ENCODE peak calls at places on chromosomes 11 and 22, in four cellular contexts. N is astrocyte; A is CD4-positive, alpha-beta T cell; X is IMR-90. I is an unnamed sample.

GRCh38 chr11:120420572-120420971 is 84.4 kb downstream of the ARHGEF12 start:
- DNase-seq in N (no peak), A (no peak), X (no peak), I (no peak)

GRCh38 chr11:16792426-16792825 is 54.0 kb downstream of the C11orf58 start:
- DNase-seq in N (peak; percentile 63), A (no peak), X (no peak), I (no peak)

GRCh38 chr11:16987205-16987568 is 27.0 kb downstream of the PLEKHA7 start:
- DNase-seq in N (no peak), A (no peak), X (no peak), I (no peak)

GRCh38 chr22:25892678-25893077 is 150.7 kb downstream of the MYO18B start:
- DNase-seq in N (no peak), A (no peak), X (no peak), I (no peak)

GRCh38 chr11:118612378-118612777 is 5.0 kb downstream of the PHLDB1 start:
- DNase-seq in N (no peak), A (no peak), X (peak; percentile 23), I (peak; percentile 18)

GRCh38 chr22:42471441-42471840 is 39.2 kb upstream of the NFAM1 start:
- DNase-seq in N (no peak), A (no peak), X (no peak), I (no peak)

GRCh38 chr11:76623171-76623883 is 47.2 kb downstream of the LRRC32 start:
- DNase-seq in N (peak; percentile 75), A (no peak), X (peak; percentile 72), I (no peak)

GRCh38 chr11:92413757-92414513 is 189.3 kb downstream of the FAT3 start:
- DNase-seq in N (no peak), A (no peak), X (no peak), I (no peak)

GRCh38 chr11:117045196-117045595 is 53.0 kb downstream of the SIK3 start:
- DNase-seq in N (no peak), A (no peak), X (peak; percentile 61), I (no peak)

GRCh38 chr11:81634483-81634882 is 1099.2 kb downstream of the FAM181B start:
- DNase-seq in N (no peak), A (no peak), X (no peak), I (no peak)

GRCh38 chr11:77525455-77526091 is 51.7 kb upstream of the PAK1 start:
- DNase-seq in N (no peak), A (no peak), X (peak; percentile 10), I (no peak)

GRCh38 chr11:65036931-65037330 is 4.1 kb upstream of the SAC3D1 start:
- DNase-seq in N (no peak), A (no peak), X (no peak), I (peak; percentile 72)

GRCh38 chr22:27573992-27574391 is 227.6 kb downstream of the MN1 start:
- DNase-seq in N (no peak), A (no peak), X (peak; percentile 10), I (no peak)

GRCh38 chr22:31350410-31350863 is 4.3 kb upstream of the PATZ1 start:
- DNase-seq in N (no peak), A (no peak), X (no peak), I (no peak)

GRCh38 chr22:48045369-48045768 is 1282.9 kb downstream of the TBC1D22A start:
- DNase-seq in N (no peak), A (no peak), X (no peak), I (no peak)

GRCh38 chr11:48087422-48087821 is 107.1 kb downstream of the PTPRJ start:
- DNase-seq in N (no peak), A (no peak), X (no peak), I (no peak)

GRCh38 chr22:24088796-24089195 is 77.7 kb downstream of the CABIN1 start:
- DNase-seq in N (peak; percentile 27), A (no peak), X (peak; percentile 55), I (no peak)

GRCh38 chr11:116882386-116882785 is 45.0 kb upstream of the APOA1 start:
- DNase-seq in N (peak; percentile 83), A (no peak), X (peak; percentile 93), I (no peak)

GRCh38 chr11:3834349-3835099 is 6.2 kb downstream of the RHOG start:
- DNase-seq in N (no peak), A (no peak), X (no peak), I (no peak)

GRCh38 chr11:41377709-41378394 is 81.6 kb downstream of the LRRC4C start:
- DNase-seq in N (no peak), A (no peak), X (no peak), I (no peak)

GRCh38 chr11:15627560-15627959 is 512.8 kb downstream of the INSC start:
- DNase-seq in N (peak; percentile 56), A (no peak), X (peak; percentile 74), I (no peak)

GRCh38 chr11:93822359-93822758 is 28.1 kb downstream of the VSTM5 start:
- DNase-seq in N (no peak), A (no peak), X (no peak), I (no peak)

GRCh38 chr11:102205805-102206204 is 95.6 kb downstream of the YAP1 start:
- DNase-seq in N (no peak), A (no peak), X (no peak), I (no peak)

GRCh38 chr11:110761994-110762393 is 49.8 kb upstream of the ARHGAP20 start:
- DNase-seq in N (no peak), A (no peak), X (no peak), I (no peak)

GRCh38 chr11:74142624-74143023 is 28.2 kb downstream of the C2CD3 start:
- DNase-seq in N (peak; percentile 70), A (no peak), X (peak; percentile 70), I (no peak)

GRCh38 chr11:114447892-114448291 is 8.6 kb downstream of the REXO2 start:
- DNase-seq in N (peak; percentile 61), A (no peak), X (peak; percentile 85), I (no peak)

GRCh38 chr11:9626778-9627394 is 37.0 kb upstream of the SWAP70 start:
- DNase-seq in N (no peak), A (no peak), X (no peak), I (no peak)

GRCh38 chr11:612201-612960 is 3.4 kb downstream of the IRF7 start:
- DNase-seq in N (no peak), A (no peak), X (peak; percentile 22), I (no peak)

GRCh38 chr11:68659158-68659921 is 25.0 kb upstream of the GAL start:
- DNase-seq in N (peak; percentile 94), A (no peak), X (peak; percentile 97), I (peak; percentile 77)

GRCh38 chr22:24230911-24231656 is 13.8 kb downstream of the GGT5 start:
- DNase-seq in N (no peak), A (peak; percentile 56), X (no peak), I (no peak)

GRCh38 chr11:68948496-68948895 is 32.3 kb downstream of the MRGPRD start:
- DNase-seq in N (no peak), A (no peak), X (peak; percentile 50), I (no peak)

GRCh38 chr22:49770454-49771265 is 57.0 kb downstream of the BRD1 start:
- DNase-seq in N (no peak), A (no peak), X (no peak), I (no peak)

GRCh38 chr22:46843691-46844297 is 81.3 kb downstream of the TBC1D22A start:
- DNase-seq in N (peak; percentile 51), A (no peak), X (peak; percentile 45), I (no peak)
- H3K27ac ChIP-seq in N (no peak overlapping the region), A (no peak overlapping the region), X (no peak overlapping the region), I (no peak overlapping the region)

DNA sequence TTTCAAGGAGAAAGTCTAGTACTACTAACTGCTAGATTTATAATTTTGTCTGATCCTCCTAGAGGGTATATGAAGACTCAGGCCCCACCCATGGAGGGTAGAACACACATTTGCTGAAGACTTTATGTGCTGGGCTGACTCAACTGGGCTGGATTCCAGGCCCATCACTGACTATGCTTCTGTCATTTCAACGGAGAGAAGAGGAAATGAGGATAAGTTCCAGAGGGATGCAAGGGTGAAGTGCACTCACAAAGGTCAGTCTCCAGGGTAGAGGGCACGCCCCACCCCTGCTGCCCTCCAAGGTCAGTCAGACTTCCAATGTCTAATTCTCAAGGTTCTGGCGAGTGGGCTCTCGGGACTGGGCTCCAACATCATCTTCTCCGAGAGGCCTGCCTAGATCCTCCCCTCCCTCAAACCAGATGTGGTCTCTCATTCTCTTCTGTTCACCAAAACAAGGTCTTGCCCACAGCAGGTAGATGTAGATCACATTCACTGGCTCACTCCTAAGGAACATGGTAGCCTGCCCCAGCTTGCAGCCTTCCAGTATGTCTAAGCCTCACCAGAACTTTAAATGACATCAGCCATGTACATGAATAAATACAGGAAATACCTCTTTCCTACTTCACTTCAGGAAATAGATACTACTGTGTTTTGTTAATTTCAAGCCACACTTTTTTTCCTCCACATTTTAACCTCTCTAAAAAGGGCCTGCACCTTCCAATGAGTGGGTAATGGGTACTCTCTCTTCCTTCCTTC is 7.3 kb upstream of the C11orf86 start:
- DNase-seq in N (peak; percentile 72), A (no peak), X (peak; percentile 90), I (no peak)
- H3K27ac ChIP-seq in N (peak overlapping the region; percentile 42), A (no peak overlapping the region), X (peak overlapping the region; percentile 95), I (peak overlapping the region; percentile 32)

GRCh38 chr11:111795333-111795985 is 29.3 kb upstream of the PPP2R1B start:
- DNase-seq in N (peak; percentile 60), A (no peak), X (peak; percentile 82), I (no peak)
- H3K27ac ChIP-seq in N (no peak overlapping the region), A (no peak overlapping the region), X (no peak overlapping the region), I (no peak overlapping the region)

GRCh38 chr11:11396290-11397042 is 43.4 kb upstream of the CSNK2A3 start:
- DNase-seq in N (peak; percentile 95), A (no peak), X (peak; percentile 97), I (no peak)
- H3K27ac ChIP-seq in N (peak overlapping the region; percentile 71), A (no peak overlapping the region), X (no peak overlapping the region), I (peak overlapping the region; percentile 78)

DNA sequence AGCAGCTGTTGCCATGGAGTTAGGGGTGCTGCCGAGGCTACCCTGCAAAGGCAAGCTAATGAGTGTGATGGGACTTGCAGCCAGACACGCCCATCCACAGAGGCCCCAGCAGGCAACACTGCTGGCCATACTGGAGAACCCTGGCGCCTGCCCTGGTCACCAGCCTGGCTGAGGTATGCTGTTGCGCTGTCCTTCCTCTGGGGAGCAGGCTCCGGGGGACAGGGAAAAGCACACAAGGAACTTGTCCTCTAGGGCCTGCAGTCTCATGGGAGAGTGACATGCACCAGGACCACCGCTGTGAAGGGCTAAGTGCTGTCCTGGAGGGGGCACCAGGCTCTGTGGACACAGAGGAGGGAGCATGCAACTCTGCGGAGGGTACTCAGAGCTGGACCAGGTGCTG is 35.8 kb downstream of the TOM1 start:
- DNase-seq in N (no peak), A (no peak), X (no peak), I (no peak)
- H3K27ac ChIP-seq in N (no peak overlapping the region), A (no peak overlapping the region), X (no peak overlapping the region), I (no peak overlapping the region)

GRCh38 chr22:29887358-29887757 is 4.4 kb downstream of the MTMR3 start:
- DNase-seq in N (no peak), A (no peak), X (no peak), I (no peak)

GRCh38 chr22:29886601-29887000 is 3.6 kb downstream of the MTMR3 start:
- DNase-seq in N (no peak), A (no peak), X (no peak), I (no peak)

GRCh38 chr22:29883831-29884139 is 811 bp downstream of the MTMR3 start:
- DNase-seq in N (peak; percentile 2), A (no peak), X (peak; percentile 8), I (no peak)

GRCh38 chr22:29883045-29883830 is at the start of gene MTMR3:
- DNase-seq in N (peak; percentile 66), A (peak; percentile 78), X (peak; percentile 84), I (peak; percentile 88)

DNA sequence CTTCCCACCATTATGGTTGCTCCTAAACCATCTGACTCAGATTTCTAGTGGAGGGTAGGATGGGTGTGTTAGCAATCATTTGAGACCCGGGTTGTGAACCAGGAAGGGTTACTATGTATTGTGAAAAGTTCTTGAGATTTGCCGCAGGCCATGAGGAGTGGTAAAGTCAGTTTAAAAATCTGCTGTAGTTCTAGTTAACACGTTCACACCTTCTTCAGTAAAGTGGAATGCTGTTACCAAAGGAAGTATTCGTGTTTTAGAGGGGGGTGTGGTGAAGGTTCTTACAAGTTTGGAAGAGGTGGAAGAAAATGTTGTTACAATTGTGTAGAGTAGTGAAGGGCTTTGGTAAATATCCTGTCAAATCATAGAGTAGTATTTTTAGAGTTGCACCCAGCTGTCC is 2.6 kb downstream of the MTMR3 start:
- DNase-seq in N (no peak), A (no peak), X (no peak), I (no peak)
- H3K27ac ChIP-seq in N (no peak overlapping the region), A (no peak overlapping the region), X (no peak overlapping the region), I (no peak overlapping the region)

I was measured in breast epithelium.